ENCODE peak calls at places on chromosomes 3 and 15, in six cellular contexts. N is GM12891, P is HepG2, G is K562, Y is H1, S is GM12878. Q is an unnamed sample.

GRCh38 chr3:46215810-46216414 is 7.8 kb upstream of the CCR1 start:
- DNase-seq in G (no peak), Y (no peak), N (no peak), S (no peak), P (peak), Q (no peak)

GRCh38 chr3:186052096-186052495 is 56.8 kb downstream of the ETV5 start:
- DNase-seq in N (no peak), G (no peak), S (no peak), P (no peak), Y (no peak), Q (no peak)

GRCh38 chr3:185595520-185595919 is 9.4 kb downstream of the SENP2 start:
- DNase-seq in S (peak), Y (no peak), G (no peak), N (no peak), P (no peak), Q (no peak)

GRCh38 chr3:61564405-61565059 is 3.2 kb downstream of the PTPRG start:
- DNase-seq in N (peak), Y (peak), G (peak), S (no peak), P (no peak), Q (peak)

GRCh38 chr15:77143606-77144005 is 72.7 kb upstream of the TSPAN3 start:
- DNase-seq in G (no peak), N (no peak), S (no peak), P (no peak), Y (no peak), Q (no peak)

GRCh38 chr3:103907567-103907966 is 1459.1 kb upstream of the ALCAM start:
- DNase-seq in Y (no peak), P (peak), G (no peak), N (no peak), S (no peak), Q (no peak)

GRCh38 chr3:124363451-124363850 is 366.8 kb upstream of the UMPS start:
- DNase-seq in Y (no peak), G (no peak), N (no peak), P (no peak), S (no peak), Q (no peak)

GRCh38 chr15:74179983-74180688 is 6.6 kb downstream of the ISLR start:
- DNase-seq in G (no peak), N (no peak), P (no peak), Y (no peak), S (no peak), Q (no peak)

GRCh38 chr3:102791641-102792589 is 357.1 kb downstream of the ZPLD1 start:
- DNase-seq in P (no peak), Y (no peak), S (no peak), G (no peak), N (no peak), Q (no peak)

GRCh38 chr3:116067275-116067674 is 378.0 kb downstream of the LSAMP start:
- DNase-seq in G (no peak), Y (no peak), P (no peak), S (no peak), N (no peak), Q (no peak)

GRCh38 chr15:52186651-52187486 is 4.3 kb downstream of the GNB5 start:
- DNase-seq in Y (no peak), S (no peak), N (no peak), G (no peak), P (no peak), Q (no peak)

GRCh38 chr3:53232641-53233377 is 23.0 kb downstream of the TKT start:
- DNase-seq in N (no peak), Y (no peak), S (no peak), P (no peak), G (peak), Q (peak)

GRCh38 chr3:128011140-128011539 is 41.1 kb upstream of the SEC61A1 start:
- DNase-seq in Y (peak), N (no peak), G (peak), P (peak), S (no peak), Q (no peak)

GRCh38 chr3:39106281-39107055 is 959 bp downstream of the GORASP1 start:
- DNase-seq in Y (no peak), G (no peak), P (no peak), S (no peak), N (no peak), Q (no peak)

GRCh38 chr15:31489801-31490646 is 163.4 kb downstream of the KLF13 start:
- DNase-seq in Y (peak), S (no peak), N (peak), P (peak), G (peak), Q (peak)

GRCh38 chr3:50450135-50450911 is 53.1 kb downstream of the CACNA2D2 start:
- DNase-seq in Y (no peak), N (no peak), P (peak), G (no peak), S (no peak), Q (no peak)

GRCh38 chr3:12138044-12138443 is 20.7 kb downstream of the TIMP4 start:
- DNase-seq in Y (no peak), S (no peak), N (no peak), G (peak), P (no peak), Q (no peak)

GRCh38 chr3:50352762-50353161 is 2.1 kb downstream of the CYB561D2 start:
- DNase-seq in N (no peak), P (no peak), Y (no peak), S (no peak), G (no peak), Q (no peak)

GRCh38 chr15:81619002-81619401 is 245.0 kb upstream of the TMC3 start:
- DNase-seq in S (no peak), N (no peak), P (no peak), Y (no peak), G (no peak), Q (no peak)

GRCh38 chr15:91921188-91921820 is 67.8 kb downstream of the SLCO3A1 start:
- DNase-seq in G (no peak), Y (no peak), P (no peak), S (no peak), N (no peak), Q (no peak)

GRCh38 chr3:194539498-194539897 is 52.7 kb upstream of the ATP13A3 start:
- DNase-seq in N (no peak), S (no peak), Y (no peak), G (no peak), P (no peak), Q (no peak)

GRCh38 chr3:194537732-194538247 is 51.0 kb upstream of the ATP13A3 start:
- DNase-seq in N (no peak), G (no peak), S (no peak), P (peak), Y (no peak), Q (no peak)

GRCh38 chr3:194540268-194540937 is 53.6 kb upstream of the ATP13A3 start:
- DNase-seq in P (no peak), Y (no peak), S (no peak), G (no peak), N (no peak), Q (no peak)

GRCh38 chr3:194534243-194534642 is 47.4 kb upstream of the ATP13A3 start:
- DNase-seq in P (no peak), N (no peak), Y (no peak), G (no peak), S (no peak), Q (no peak)

DNA sequence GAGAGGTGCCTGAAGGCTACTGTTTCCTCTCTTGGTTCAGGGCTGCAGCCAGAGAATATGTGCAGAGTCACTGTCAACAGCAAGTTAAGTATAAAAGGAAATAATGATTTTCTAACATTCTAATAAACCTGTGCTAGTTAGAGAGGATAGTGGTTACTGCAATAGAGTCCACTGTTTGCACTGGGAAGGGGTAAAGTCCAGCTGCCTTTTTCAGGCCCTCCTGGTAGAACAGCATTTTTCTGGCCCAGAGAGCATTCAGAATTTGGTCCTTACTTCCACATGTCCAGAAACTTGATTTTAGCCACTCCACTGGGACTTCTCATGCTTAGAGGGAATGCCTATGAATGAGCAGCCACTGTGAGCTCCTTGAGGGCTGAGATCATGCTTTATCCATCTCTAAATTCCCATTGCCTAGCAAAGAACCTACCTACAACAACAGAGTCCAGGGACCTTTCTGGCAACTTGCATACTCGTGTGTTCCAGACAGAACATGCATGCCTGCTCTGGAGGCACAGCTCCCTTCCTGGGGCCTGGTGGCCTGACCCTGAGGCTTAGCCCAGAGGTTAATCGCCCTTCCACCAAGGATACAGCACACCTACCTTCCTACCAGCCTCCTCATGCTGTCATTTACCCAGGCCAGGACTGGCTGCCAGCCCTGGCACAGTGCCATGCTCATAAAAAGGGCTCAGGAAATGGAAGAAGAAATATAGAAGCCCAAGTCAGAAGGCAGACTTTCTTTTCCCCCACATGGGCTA is 50.3 kb upstream of the ATP13A3 start:
- DNase-seq in Y (no peak), P (peak), S (no peak), N (no peak), G (no peak), Q (no peak)
- TF ChIP-seq POLR2A in Y (no peak), P (no peak), S (no peak), N (no peak), G (no peak), Q (no peak)

DNA sequence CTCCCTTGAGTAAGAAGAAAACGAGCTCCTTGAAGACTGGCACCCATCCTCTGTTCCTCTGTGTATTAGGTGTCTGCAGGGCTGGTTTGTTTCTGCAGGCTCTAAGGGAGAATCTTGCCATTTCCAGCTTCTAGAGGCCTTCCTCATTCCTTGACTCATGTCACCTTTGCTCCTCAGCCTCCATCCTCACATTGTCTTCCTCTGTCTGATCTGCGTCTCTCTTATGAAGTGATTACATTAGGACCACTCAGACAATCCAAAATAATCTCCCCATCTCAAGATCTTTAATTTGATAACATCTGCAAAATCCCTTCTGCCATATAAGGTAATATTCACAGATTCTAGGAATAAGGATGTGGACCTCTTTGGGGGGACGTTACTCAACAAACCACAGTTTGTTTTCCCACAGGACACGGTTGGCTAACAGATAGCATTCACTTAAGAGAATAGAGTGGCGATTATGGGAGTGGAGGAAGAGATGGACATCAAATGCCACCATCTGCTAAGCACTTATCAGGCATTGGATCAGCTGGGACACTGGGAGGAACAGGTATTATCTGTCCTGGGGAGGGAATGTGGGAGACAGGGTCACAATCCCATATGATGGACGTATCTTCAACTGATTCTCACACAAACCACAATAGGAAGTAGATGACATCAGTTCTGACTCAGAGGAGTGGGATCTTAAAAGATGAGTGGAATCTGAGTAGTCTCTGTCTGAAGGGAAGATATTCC is 17.2 kb downstream of the ARHGAP31 start:
- DNase-seq in P (no peak), Y (no peak), G (no peak), N (no peak), S (no peak), Q (no peak)
- TF ChIP-seq TAF1 in P (no peak), Y (no peak), G (no peak), N (no peak), S (no peak), Q (no peak)

GRCh38 chr3:129226374-129226773 is 23.0 kb upstream of the COPG1 start:
- DNase-seq in N (no peak), S (no peak), G (peak), Y (no peak), P (no peak), Q (no peak)
- TF ChIP-seq POLR2AphosphoS5 in N (no peak), S (no peak), G (no peak), Y (no peak), P (no peak), Q (no peak)

GRCh38 chr15:45165536-45165935 is 22.2 kb downstream of the SHF start:
- DNase-seq in N (no peak), P (no peak), Y (no peak), G (no peak), S (no peak), Q (no peak)

GRCh38 chr15:45168751-45169551 is 18.8 kb downstream of the SHF start:
- DNase-seq in Y (no peak), N (no peak), G (peak), P (no peak), S (no peak), Q (no peak)

GRCh38 chr15:45168286-45168685 is 19.5 kb downstream of the SHF start:
- DNase-seq in G (no peak), N (no peak), Y (no peak), P (no peak), S (no peak), Q (no peak)

GRCh38 chr15:45167631-45168205 is 20.0 kb downstream of the SHF start:
- DNase-seq in G (no peak), Y (no peak), S (no peak), P (no peak), N (no peak), Q (no peak)

GRCh38 chr15:45166792-45167630 is 20.8 kb downstream of the SHF start:
- DNase-seq in Y (peak), G (peak), S (peak), N (peak), P (peak), Q (peak)
- TF ChIP-seq POLR2A in Y (peak), G (peak), S (peak), N (peak), P (peak), Q (peak)

GRCh38 chr15:78177447-78177873 is 28.3 kb downstream of the IDH3A start:
- DNase-seq in P (peak), S (no peak), Y (peak), N (no peak), G (peak), Q (no peak)
- TF ChIP-seq TAF1 in P (no peak), S (no peak), Y (no peak), N (no peak), G (no peak), Q (no peak)

GRCh38 chr15:47411733-47412530 is 305.4 kb upstream of the SEMA6D start:
- DNase-seq in Y (no peak), P (no peak), G (no peak), N (no peak), S (no peak), Q (no peak)
- TF ChIP-seq POLR2AphosphoS5 in Y (no peak), P (no peak), G (no peak), N (no peak), S (no peak), Q (no peak)

DNA sequence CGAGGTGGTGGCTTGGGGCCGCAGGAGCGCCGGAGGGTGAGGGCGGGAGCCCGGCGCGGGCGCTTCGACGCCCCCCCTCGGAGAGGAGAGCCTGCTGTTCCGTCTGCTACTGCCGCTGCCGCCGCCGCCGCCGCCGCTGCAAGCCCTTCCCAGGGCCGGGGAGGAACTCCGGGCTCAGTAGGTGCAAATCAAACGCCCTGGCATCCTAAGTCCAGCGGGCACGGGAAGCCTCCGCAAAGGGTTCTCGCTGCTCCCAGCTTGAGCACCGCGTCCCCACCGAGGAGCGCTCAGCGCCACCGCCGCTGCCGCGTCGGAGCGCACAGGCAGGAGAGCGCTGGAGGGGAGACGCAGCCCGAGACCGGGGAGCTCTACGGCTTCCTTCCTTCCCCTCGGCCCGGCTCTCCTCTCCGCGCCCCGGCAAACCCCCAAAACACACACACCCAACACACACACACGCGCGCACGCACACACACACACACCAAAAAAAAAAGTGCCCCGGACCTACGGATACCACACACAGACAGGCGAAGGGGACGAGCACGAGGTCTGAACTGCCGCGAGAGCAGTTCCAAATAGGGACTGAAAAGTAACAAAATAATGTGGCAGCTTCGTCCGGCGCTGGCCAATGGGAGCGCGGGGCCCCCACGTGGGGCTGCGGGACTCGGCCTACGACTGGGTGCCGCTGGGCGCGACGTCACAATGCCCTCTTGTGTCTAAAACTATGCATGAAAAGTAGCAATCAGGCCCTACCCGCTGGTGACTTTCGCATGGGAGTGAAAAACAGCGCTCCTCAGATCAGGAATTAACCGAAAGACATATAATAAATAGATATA is at the start of gene TLE3:
- DNase-seq in G (peak), S (peak), N (peak), Y (peak), P (peak), Q (peak)
- TF ChIP-seq POLR2A in G (peak), S (peak), N (peak), Y (peak), P (peak), Q (peak)

GRCh38 chr15:70053006-70053702 is 44.6 kb downstream of the TLE3 start:
- DNase-seq in S (no peak), G (peak), P (no peak), Y (no peak), N (no peak), Q (no peak)
- TF ChIP-seq TAF1 in S (no peak), G (no peak), P (no peak), Y (no peak), N (no peak), Q (no peak)